ENCODE peak calls at places on chromosomes 12 and 14, in nine cellular contexts. One of them, this sample, is unnamed.

GRCh38 chr12:43653917-43654316 is 101.9 kb upstream of the ADAMTS20 start:
- DNase-seq in fibroblast of mammary gland: no peak
- DNase-seq in K562: no peak
- DNase-seq in GM23248: no peak
- DNase-seq in left ventricle myocardium inferior: no peak
- DNase-seq in prostate gland: no peak
- DNase-seq in colonic mucosa: no peak
- DNase-seq in foreskin fibroblast: no peak
- DNase-seq in LNCaP clone FGC: no peak
- DNase-seq in this sample: no peak

GRCh38 chr14:97106166-97106565 is 309.0 kb downstream of the VRK1 start:
- DNase-seq in fibroblast of mammary gland: no peak
- DNase-seq in K562: no peak
- DNase-seq in GM23248: no peak
- DNase-seq in left ventricle myocardium inferior: no peak
- DNase-seq in prostate gland: no peak
- DNase-seq in colonic mucosa: no peak
- DNase-seq in foreskin fibroblast: no peak
- DNase-seq in LNCaP clone FGC: no peak
- DNase-seq in this sample: no peak

GRCh38 chr12:132707241-132707640 is 3.4 kb upstream of the PGAM5 start:
- DNase-seq in fibroblast of mammary gland: no peak
- DNase-seq in K562: no peak
- DNase-seq in GM23248: no peak
- DNase-seq in left ventricle myocardium inferior: no peak
- DNase-seq in prostate gland: no peak
- DNase-seq in colonic mucosa: no peak
- DNase-seq in foreskin fibroblast: no peak
- DNase-seq in LNCaP clone FGC: no peak
- DNase-seq in this sample: no peak

GRCh38 chr12:83843531-83843930 is 1069.1 kb downstream of the SLC6A15 start:
- DNase-seq in fibroblast of mammary gland: peak
- DNase-seq in K562: no peak
- DNase-seq in GM23248: no peak
- DNase-seq in left ventricle myocardium inferior: no peak
- DNase-seq in prostate gland: no peak
- DNase-seq in colonic mucosa: no peak
- DNase-seq in foreskin fibroblast: no peak
- DNase-seq in LNCaP clone FGC: no peak
- DNase-seq in this sample: peak

GRCh38 chr14:61752626-61753025 is 9.6 kb upstream of the SNAPC1 start:
- DNase-seq in fibroblast of mammary gland: no peak
- DNase-seq in K562: no peak
- DNase-seq in GM23248: peak
- DNase-seq in left ventricle myocardium inferior: no peak
- DNase-seq in prostate gland: no peak
- DNase-seq in colonic mucosa: no peak
- DNase-seq in foreskin fibroblast: no peak
- DNase-seq in LNCaP clone FGC: no peak
- DNase-seq in this sample: peak

GRCh38 chr14:33026850-33027420 is 88.3 kb downstream of the NPAS3 start:
- DNase-seq in fibroblast of mammary gland: peak
- DNase-seq in K562: no peak
- DNase-seq in GM23248: peak
- DNase-seq in left ventricle myocardium inferior: no peak
- DNase-seq in prostate gland: no peak
- DNase-seq in colonic mucosa: no peak
- DNase-seq in foreskin fibroblast: no peak
- DNase-seq in LNCaP clone FGC: no peak
- DNase-seq in this sample: peak

GRCh38 chr12:131106542-131106941 is 152.8 kb downstream of the ADGRD1 start:
- DNase-seq in fibroblast of mammary gland: no peak
- DNase-seq in K562: no peak
- DNase-seq in GM23248: no peak
- DNase-seq in left ventricle myocardium inferior: no peak
- DNase-seq in prostate gland: no peak
- DNase-seq in colonic mucosa: no peak
- DNase-seq in foreskin fibroblast: no peak
- DNase-seq in LNCaP clone FGC: no peak
- DNase-seq in this sample: no peak

GRCh38 chr14:71397371-71397770 is 490.1 kb downstream of the PCNX1 start:
- DNase-seq in fibroblast of mammary gland: no peak
- DNase-seq in K562: no peak
- DNase-seq in GM23248: peak
- DNase-seq in left ventricle myocardium inferior: no peak
- DNase-seq in prostate gland: no peak
- DNase-seq in colonic mucosa: no peak
- DNase-seq in foreskin fibroblast: no peak
- DNase-seq in LNCaP clone FGC: no peak
- DNase-seq in this sample: no peak

GRCh38 chr12:122888232-122888752 is 7.6 kb downstream of the VPS37B start:
- DNase-seq in fibroblast of mammary gland: peak
- DNase-seq in K562: no peak
- DNase-seq in GM23248: peak
- DNase-seq in left ventricle myocardium inferior: peak
- DNase-seq in prostate gland: peak
- DNase-seq in colonic mucosa: peak
- DNase-seq in foreskin fibroblast: no peak
- DNase-seq in LNCaP clone FGC: peak
- DNase-seq in this sample: peak

GRCh38 chr12:6563448-6564050 is 4.5 kb downstream of the NOP2 start:
- DNase-seq in fibroblast of mammary gland: peak
- DNase-seq in K562: peak
- DNase-seq in GM23248: peak
- DNase-seq in left ventricle myocardium inferior: no peak
- DNase-seq in prostate gland: no peak
- DNase-seq in colonic mucosa: peak
- DNase-seq in foreskin fibroblast: peak
- DNase-seq in LNCaP clone FGC: no peak
- DNase-seq in this sample: no peak

GRCh38 chr12:53701518-53702264 is 25.6 kb downstream of the CALCOCO1 start:
- DNase-seq in fibroblast of mammary gland: peak
- DNase-seq in K562: peak
- DNase-seq in GM23248: peak
- DNase-seq in left ventricle myocardium inferior: peak
- DNase-seq in prostate gland: peak
- DNase-seq in colonic mucosa: peak
- DNase-seq in foreskin fibroblast: peak
- DNase-seq in LNCaP clone FGC: peak
- DNase-seq in this sample: no peak

GRCh38 chr14:72605096-72605920 is 288.6 kb downstream of the DPF3 start:
- DNase-seq in fibroblast of mammary gland: no peak
- DNase-seq in K562: no peak
- DNase-seq in GM23248: no peak
- DNase-seq in left ventricle myocardium inferior: no peak
- DNase-seq in prostate gland: no peak
- DNase-seq in colonic mucosa: peak
- DNase-seq in foreskin fibroblast: no peak
- DNase-seq in LNCaP clone FGC: no peak
- DNase-seq in this sample: no peak

GRCh38 chr14:104726600-104727451 is 2.8 kb downstream of the ADSS1 start:
- DNase-seq in fibroblast of mammary gland: no peak
- DNase-seq in K562: no peak
- DNase-seq in GM23248: no peak
- DNase-seq in left ventricle myocardium inferior: no peak
- DNase-seq in prostate gland: no peak
- DNase-seq in colonic mucosa: no peak
- DNase-seq in foreskin fibroblast: no peak
- DNase-seq in LNCaP clone FGC: no peak
- DNase-seq in this sample: no peak

GRCh38 chr14:28823245-28823644 is 56.7 kb downstream of the FOXG1 start:
- DNase-seq in fibroblast of mammary gland: no peak
- DNase-seq in K562: no peak
- DNase-seq in GM23248: no peak
- DNase-seq in left ventricle myocardium inferior: no peak
- DNase-seq in prostate gland: no peak
- DNase-seq in colonic mucosa: no peak
- DNase-seq in foreskin fibroblast: no peak
- DNase-seq in LNCaP clone FGC: no peak
- DNase-seq in this sample: no peak

GRCh38 chr12:57756406-57757341 is 1.8 kb downstream of the MARCHF9 start:
- DNase-seq in fibroblast of mammary gland: no peak
- DNase-seq in K562: peak
- DNase-seq in GM23248: no peak
- DNase-seq in left ventricle myocardium inferior: peak
- DNase-seq in prostate gland: no peak
- DNase-seq in colonic mucosa: peak
- DNase-seq in foreskin fibroblast: no peak
- DNase-seq in LNCaP clone FGC: no peak
- DNase-seq in this sample: no peak

GRCh38 chr12:57755454-57756372 is 810 bp downstream of the MARCHF9 start:
- DNase-seq in fibroblast of mammary gland: no peak
- DNase-seq in K562: peak
- DNase-seq in GM23248: peak
- DNase-seq in left ventricle myocardium inferior: peak
- DNase-seq in prostate gland: no peak
- DNase-seq in colonic mucosa: peak
- DNase-seq in foreskin fibroblast: no peak
- DNase-seq in LNCaP clone FGC: no peak
- DNase-seq in this sample: no peak

GRCh38 chr12:57753938-57754337 is 965 bp upstream of the MARCHF9 start:
- DNase-seq in fibroblast of mammary gland: no peak
- DNase-seq in K562: no peak
- DNase-seq in GM23248: no peak
- DNase-seq in left ventricle myocardium inferior: no peak
- DNase-seq in prostate gland: no peak
- DNase-seq in colonic mucosa: no peak
- DNase-seq in foreskin fibroblast: no peak
- DNase-seq in LNCaP clone FGC: no peak
- DNase-seq in this sample: no peak

GRCh38 chr12:57754411-57755193 is at the start of gene MARCHF9:
- DNase-seq in fibroblast of mammary gland: no peak
- DNase-seq in K562: peak
- DNase-seq in GM23248: no peak
- DNase-seq in left ventricle myocardium inferior: peak
- DNase-seq in prostate gland: peak
- DNase-seq in colonic mucosa: peak
- DNase-seq in foreskin fibroblast: no peak
- DNase-seq in LNCaP clone FGC: peak
- DNase-seq in this sample: no peak

GRCh38 chr12:57755194-57755453 is 221 bp downstream of the MARCHF9 start:
- DNase-seq in fibroblast of mammary gland: no peak
- DNase-seq in K562: no peak
- DNase-seq in GM23248: no peak
- DNase-seq in left ventricle myocardium inferior: no peak
- DNase-seq in prostate gland: no peak
- DNase-seq in colonic mucosa: no peak
- DNase-seq in foreskin fibroblast: no peak
- DNase-seq in LNCaP clone FGC: no peak
- DNase-seq in this sample: no peak
- H3K4me3 ChIP-seq in fibroblast of mammary gland: peak
- H3K4me3 ChIP-seq in K562: peak
- H3K4me3 ChIP-seq in GM23248: peak
- H3K4me3 ChIP-seq in left ventricle myocardium inferior: peak
- H3K4me3 ChIP-seq in prostate gland: peak
- H3K4me3 ChIP-seq in colonic mucosa: peak
- H3K4me3 ChIP-seq in foreskin fibroblast: peak
- H3K4me3 ChIP-seq in LNCaP clone FGC: peak
- H3K4me3 ChIP-seq in this sample: peak

GRCh38 chr14:36975834-36976233 is 196.6 kb downstream of the SLC25A21 start:
- DNase-seq in fibroblast of mammary gland: peak
- DNase-seq in K562: no peak
- DNase-seq in GM23248: no peak
- DNase-seq in left ventricle myocardium inferior: no peak
- DNase-seq in prostate gland: no peak
- DNase-seq in colonic mucosa: no peak
- DNase-seq in foreskin fibroblast: no peak
- DNase-seq in LNCaP clone FGC: no peak
- DNase-seq in this sample: no peak

GRCh38 chr14:36974985-36975384 is 197.4 kb downstream of the SLC25A21 start:
- DNase-seq in fibroblast of mammary gland: no peak
- DNase-seq in K562: no peak
- DNase-seq in GM23248: no peak
- DNase-seq in left ventricle myocardium inferior: no peak
- DNase-seq in prostate gland: no peak
- DNase-seq in colonic mucosa: no peak
- DNase-seq in foreskin fibroblast: no peak
- DNase-seq in LNCaP clone FGC: no peak
- DNase-seq in this sample: no peak

GRCh38 chr14:36976571-36977023 is 195.8 kb downstream of the SLC25A21 start:
- DNase-seq in fibroblast of mammary gland: peak
- DNase-seq in K562: peak
- DNase-seq in GM23248: peak
- DNase-seq in left ventricle myocardium inferior: no peak
- DNase-seq in prostate gland: no peak
- DNase-seq in colonic mucosa: no peak
- DNase-seq in foreskin fibroblast: no peak
- DNase-seq in LNCaP clone FGC: no peak
- DNase-seq in this sample: peak

GRCh38 chr14:36981832-36982528 is 190.4 kb downstream of the SLC25A21 start:
- DNase-seq in fibroblast of mammary gland: peak
- DNase-seq in K562: no peak
- DNase-seq in GM23248: peak
- DNase-seq in left ventricle myocardium inferior: no peak
- DNase-seq in prostate gland: no peak
- DNase-seq in colonic mucosa: no peak
- DNase-seq in foreskin fibroblast: no peak
- DNase-seq in LNCaP clone FGC: no peak
- DNase-seq in this sample: peak

GRCh38 chr14:36979863-36980262 is 192.5 kb downstream of the SLC25A21 start:
- DNase-seq in fibroblast of mammary gland: no peak
- DNase-seq in K562: no peak
- DNase-seq in GM23248: no peak
- DNase-seq in left ventricle myocardium inferior: no peak
- DNase-seq in prostate gland: no peak
- DNase-seq in colonic mucosa: no peak
- DNase-seq in foreskin fibroblast: no peak
- DNase-seq in LNCaP clone FGC: no peak
- DNase-seq in this sample: no peak
- H3K4me3 ChIP-seq in fibroblast of mammary gland: no peak
- H3K4me3 ChIP-seq in K562: no peak
- H3K4me3 ChIP-seq in GM23248: no peak
- H3K4me3 ChIP-seq in left ventricle myocardium inferior: no peak
- H3K4me3 ChIP-seq in prostate gland: no peak
- H3K4me3 ChIP-seq in colonic mucosa: no peak
- H3K4me3 ChIP-seq in foreskin fibroblast: no peak
- H3K4me3 ChIP-seq in LNCaP clone FGC: no peak
- H3K4me3 ChIP-seq in this sample: no peak

DNA sequence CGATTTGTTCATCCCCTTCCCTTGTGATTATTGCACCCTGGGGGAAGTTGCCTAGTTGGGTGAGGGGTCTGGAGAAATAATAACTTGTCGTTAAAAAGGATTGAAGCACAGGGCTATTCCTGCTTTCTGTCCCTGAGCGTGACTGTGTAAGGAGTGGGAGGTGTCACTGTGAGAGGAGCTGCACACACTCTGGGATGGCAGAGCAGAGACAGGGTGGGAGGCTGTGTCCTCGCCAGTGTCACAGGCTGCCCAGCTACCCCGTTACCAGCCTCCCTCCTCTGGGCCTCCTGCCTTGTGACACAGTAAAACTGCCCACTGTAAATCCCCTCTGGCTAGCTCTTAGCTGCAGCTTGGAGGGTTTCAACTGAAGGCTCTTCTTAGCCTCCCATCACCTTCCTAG is 460.6 kb downstream of the AACS start:
- DNase-seq in fibroblast of mammary gland: no peak
- DNase-seq in K562: no peak
- DNase-seq in GM23248: no peak
- DNase-seq in left ventricle myocardium inferior: no peak
- DNase-seq in prostate gland: no peak
- DNase-seq in colonic mucosa: no peak
- DNase-seq in foreskin fibroblast: no peak
- DNase-seq in LNCaP clone FGC: no peak
- DNase-seq in this sample: no peak
- H3K4me3 ChIP-seq in fibroblast of mammary gland: no peak
- H3K4me3 ChIP-seq in K562: no peak
- H3K4me3 ChIP-seq in GM23248: no peak
- H3K4me3 ChIP-seq in left ventricle myocardium inferior: no peak
- H3K4me3 ChIP-seq in prostate gland: no peak
- H3K4me3 ChIP-seq in colonic mucosa: no peak
- H3K4me3 ChIP-seq in foreskin fibroblast: no peak
- H3K4me3 ChIP-seq in LNCaP clone FGC: no peak
- H3K4me3 ChIP-seq in this sample: no peak

GRCh38 chr14:49585803-49586672 is at the start of gene RPS29:
- DNase-seq in fibroblast of mammary gland: peak
- DNase-seq in K562: peak
- DNase-seq in GM23248: peak
- DNase-seq in left ventricle myocardium inferior: peak
- DNase-seq in prostate gland: peak
- DNase-seq in colonic mucosa: peak
- DNase-seq in foreskin fibroblast: peak
- DNase-seq in LNCaP clone FGC: peak
- DNase-seq in this sample: peak
- H3K4me3 ChIP-seq in fibroblast of mammary gland: peak
- H3K4me3 ChIP-seq in K562: peak
- H3K4me3 ChIP-seq in GM23248: peak
- H3K4me3 ChIP-seq in left ventricle myocardium inferior: peak
- H3K4me3 ChIP-seq in prostate gland: peak
- H3K4me3 ChIP-seq in colonic mucosa: peak
- H3K4me3 ChIP-seq in foreskin fibroblast: peak
- H3K4me3 ChIP-seq in LNCaP clone FGC: peak
- H3K4me3 ChIP-seq in this sample: peak

This sample was measured in astrocyte.